ENCODE peak calls at places on chromosomes 7 and 10, in eight cellular contexts. B, Y, M, F, V, L, Q and Z are unnamed samples. For H3K4me1, the result is how much of the 10 kb centered on the place peaks cover.

GRCh38 chr10:91838199-91838598 is 40.0 kb downstream of the TNKS2 start:
- DNase-seq in B (no peak), Y (no peak), M (no peak), F (no peak), V (no peak), L (no peak), Q (no peak), Z (no peak)

GRCh38 chr10:45470098-45471012 is 96.3 kb downstream of the ALOX5 start:
- DNase-seq in B (no peak), Y (peak), M (no peak), F (peak), V (peak), L (peak), Q (peak), Z (no peak)

GRCh38 chr10:3119796-3120459 is 52.6 kb downstream of the PFKP start:
- DNase-seq in B (peak), Y (no peak), M (no peak), F (no peak), V (peak), L (peak), Q (peak), Z (no peak)

GRCh38 chr10:90969148-90969547 is 48.3 kb upstream of the ANKRD1 start:
- DNase-seq in B (no peak), Y (no peak), M (no peak), F (no peak), V (no peak), L (no peak), Q (peak), Z (no peak)

GRCh38 chr10:44981172-44982113 is 2.8 kb upstream of the DEPP1 start:
- DNase-seq in B (peak), Y (no peak), M (peak), F (peak), V (peak), L (no peak), Q (peak), Z (no peak)

GRCh38 chr10:30431435-30431911 is 2.5 kb upstream of the MAP3K8 start:
- DNase-seq in B (no peak), Y (no peak), M (no peak), F (no peak), V (no peak), L (no peak), Q (no peak), Z (no peak)

GRCh38 chr7:155794196-155794595 is 18.1 kb downstream of the SHH start:
- DNase-seq in B (peak), Y (no peak), M (no peak), F (no peak), V (no peak), L (no peak), Q (no peak), Z (no peak)

GRCh38 chr10:15370741-15371701 is at the start of gene FAM171A1:
- DNase-seq in B (peak), Y (peak), M (no peak), F (no peak), V (peak), L (peak), Q (peak), Z (no peak)

GRCh38 chr10:75034714-75035258 is 76.7 kb upstream of the SAMD8 start:
- DNase-seq in B (no peak), Y (no peak), M (no peak), F (no peak), V (no peak), L (no peak), Q (no peak), Z (no peak)

GRCh38 chr7:123190109-123190831 is 9.5 kb downstream of the SLC13A1 start:
- DNase-seq in B (no peak), Y (no peak), M (no peak), F (no peak), V (no peak), L (no peak), Q (no peak), Z (no peak)

GRCh38 chr10:97046426-97047072 is 139.2 kb downstream of the SLIT1 start:
- DNase-seq in B (peak), Y (no peak), M (no peak), F (no peak), V (no peak), L (no peak), Q (no peak), Z (no peak)

GRCh38 chr10:72274730-72275350 is 1.1 kb downstream of the DDIT4 start:
- DNase-seq in B (peak), Y (peak), M (no peak), F (peak), V (peak), L (peak), Q (peak), Z (no peak)

GRCh38 chr7:103540986-103541385 is 95.0 kb upstream of the SLC26A5 start:
- DNase-seq in B (peak), Y (no peak), M (no peak), F (peak), V (no peak), L (no peak), Q (no peak), Z (no peak)

GRCh38 chr7:7565746-7566650 is 686 bp upstream of the MIOS start:
- DNase-seq in B (no peak), Y (no peak), M (peak), F (no peak), V (no peak), L (peak), Q (no peak), Z (no peak)
- H3K4me1 ChIP-seq in B (under half), Y (under half), M (under half), F (under half), V (under half), L (under half), Q (under half), Z (under half)

GRCh38 chr10:102741848-102742247 is 1.9 kb upstream of the WBP1L start:
- DNase-seq in B (no peak), Y (no peak), M (no peak), F (peak), V (no peak), L (no peak), Q (no peak), Z (no peak)

GRCh38 chr10:102744374-102745051 is 765 bp downstream of the WBP1L start:
- DNase-seq in B (no peak), Y (peak), M (no peak), F (peak), V (no peak), L (peak), Q (peak), Z (no peak)

GRCh38 chr10:102743078-102743587 is 615 bp upstream of the WBP1L start:
- DNase-seq in B (no peak), Y (no peak), M (no peak), F (no peak), V (no peak), L (peak), Q (no peak), Z (no peak)

GRCh38 chr10:102743588-102744373 is at the start of gene WBP1L:
- DNase-seq in B (peak), Y (peak), M (peak), F (peak), V (peak), L (peak), Q (peak), Z (peak)

DNA sequence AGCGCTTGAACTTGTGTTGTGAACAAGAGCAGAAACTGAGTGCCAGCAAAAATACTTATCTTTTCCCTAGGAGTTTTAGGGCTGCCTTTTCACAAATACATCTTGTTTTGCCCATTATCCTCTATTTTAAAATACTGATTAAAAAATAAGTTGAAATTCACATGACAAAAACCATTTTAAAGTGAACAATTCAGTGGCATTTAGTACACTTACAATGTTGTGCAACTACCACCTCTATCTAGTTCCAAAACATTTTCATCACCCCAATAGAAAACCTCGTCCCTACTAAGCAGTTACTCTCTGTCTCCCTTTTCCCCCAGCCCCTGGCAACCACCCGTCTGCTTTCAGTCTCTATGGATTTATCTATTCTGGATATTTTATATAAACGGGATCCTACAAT is 1.4 kb downstream of the WBP1L start:
- DNase-seq in B (no peak), Y (no peak), M (no peak), F (no peak), V (no peak), L (no peak), Q (no peak), Z (no peak)
- H3K4me3 ChIP-seq in B (peak), Y (peak), M (peak), F (no peak), V (peak), L (peak), Q (no peak), Z (no peak)

DNA sequence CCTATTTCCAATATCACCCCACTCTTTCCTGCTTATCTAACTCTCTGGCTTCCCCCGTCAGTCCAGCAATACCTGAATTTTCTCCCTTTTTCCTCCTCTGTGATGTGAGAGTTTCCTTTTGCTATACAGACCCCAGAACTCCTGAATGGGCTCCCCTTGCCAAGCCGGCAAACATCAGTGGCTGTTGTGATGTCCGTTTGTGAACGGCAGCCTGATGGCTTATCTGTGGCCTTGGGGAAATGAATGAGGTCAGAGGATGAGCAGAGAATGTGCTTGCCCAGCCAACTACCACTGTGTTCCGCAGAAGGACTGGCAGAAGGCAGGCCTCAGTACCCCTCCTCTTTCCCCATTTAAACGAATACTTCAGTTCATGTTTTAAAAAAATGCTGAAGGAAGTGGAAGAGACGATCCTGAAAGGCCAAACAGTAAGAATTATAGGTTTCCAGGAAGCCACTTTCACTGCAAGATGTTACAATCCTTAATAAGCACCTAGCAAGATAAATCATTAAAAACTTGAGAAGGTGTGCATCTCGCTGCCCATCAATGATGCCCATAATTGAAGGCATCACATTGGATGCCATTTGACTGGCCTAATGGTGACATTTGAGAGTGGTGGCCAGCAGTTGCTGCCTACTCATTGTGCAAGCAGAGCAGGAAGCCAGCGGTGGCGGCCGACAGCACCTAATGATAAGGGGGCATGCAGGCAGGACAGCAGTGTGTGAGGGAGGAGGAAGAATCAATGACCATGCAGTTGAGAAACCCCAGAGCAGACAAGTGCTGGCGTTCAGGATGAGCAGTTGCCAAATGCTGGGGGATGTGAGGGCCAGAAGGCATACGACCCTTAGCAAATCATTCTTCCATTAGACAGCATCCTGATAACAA is 31.5 kb downstream of the SLC18A2 start:
- DNase-seq in B (no peak), Y (no peak), M (no peak), F (no peak), V (no peak), L (no peak), Q (no peak), Z (no peak)
- H3K4me1 ChIP-seq in B (under half), Y (under half), M (under half), F (under half), V (under half), L (under half), Q (under half), Z (under half)

GRCh38 chr7:114152314-114152938 is 233.6 kb upstream of the PPP1R3A start:
- DNase-seq in B (no peak), Y (no peak), M (no peak), F (no peak), V (no peak), L (peak), Q (no peak), Z (no peak)
- H3K4me3 ChIP-seq in B (no peak), Y (no peak), M (no peak), F (no peak), V (no peak), L (no peak), Q (no peak), Z (no peak)

GRCh38 chr7:80199072-80199471 is 64.4 kb downstream of the GNAI1 start:
- DNase-seq in B (no peak), Y (no peak), M (no peak), F (no peak), V (no peak), L (no peak), Q (no peak), Z (no peak)
- H3K4me1 ChIP-seq in B (under half), Y (under half), M (under half), F (under half), V (under half), L (under half), Q (under half), Z (under half)

GRCh38 chr10:62050627-62050924 is 149.1 kb downstream of the ARID5B start:
- DNase-seq in B (no peak), Y (no peak), M (no peak), F (no peak), V (no peak), L (no peak), Q (no peak), Z (no peak)
- H3K4me3 ChIP-seq in B (peak), Y (no peak), M (peak), F (no peak), V (no peak), L (peak), Q (no peak), Z (no peak)

DNA sequence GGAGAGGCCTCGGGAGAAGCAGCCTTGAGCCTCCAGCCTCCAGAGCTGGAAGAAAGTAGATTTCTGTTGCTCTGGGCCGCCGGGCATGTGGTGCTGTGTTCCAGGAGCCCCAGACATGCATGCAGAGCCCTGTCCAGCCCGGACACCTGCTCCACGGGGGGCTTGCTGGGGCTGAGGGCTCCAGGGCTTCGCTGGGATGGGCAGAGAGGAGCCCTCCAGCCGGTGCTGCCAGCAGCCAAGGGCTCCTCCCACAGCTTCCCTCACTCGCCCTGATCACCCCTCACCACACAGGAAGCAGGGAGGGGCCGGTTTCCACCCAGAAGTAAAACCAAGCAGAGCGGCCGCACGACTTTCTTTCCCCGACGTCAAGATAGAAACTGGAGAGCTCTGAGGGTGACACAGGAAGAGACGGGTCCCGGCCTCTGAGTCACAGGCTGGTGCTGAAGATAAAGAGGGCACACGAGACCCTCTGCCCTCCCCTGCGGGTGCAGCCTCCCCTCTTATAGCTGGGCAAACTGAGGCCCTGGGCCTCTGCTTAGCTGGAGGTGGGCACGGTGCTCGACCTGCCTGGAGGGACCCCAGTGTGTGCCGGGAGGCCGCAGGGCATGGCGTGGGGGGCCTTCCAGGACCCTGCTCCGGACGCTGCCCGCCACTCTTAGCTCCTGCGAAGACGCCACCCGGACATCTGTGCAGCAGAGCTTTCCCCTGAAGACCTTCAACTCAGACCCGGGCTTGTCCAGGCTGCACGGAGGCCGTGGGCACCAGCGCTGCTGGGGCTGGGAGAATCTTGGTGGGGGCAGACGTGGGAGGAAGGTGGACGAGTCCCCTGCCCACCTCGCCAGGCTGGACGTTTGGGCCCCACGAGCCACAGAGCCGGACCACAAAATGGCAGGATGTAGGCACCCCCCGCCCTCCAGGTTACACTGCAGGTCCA is 31.1 kb downstream of the ADAP1 start:
- DNase-seq in B (peak), Y (peak), M (no peak), F (no peak), V (peak), L (peak), Q (peak), Z (no peak)
- H3K4me1 ChIP-seq in B (under half), Y (half or more), M (under half), F (under half), V (under half), L (under half), Q (under half), Z (under half)

GRCh38 chr10:12606461-12606860 is 257.1 kb downstream of the CAMK1D start:
- DNase-seq in B (no peak), Y (no peak), M (no peak), F (no peak), V (no peak), L (no peak), Q (no peak), Z (no peak)
- H3K4me3 ChIP-seq in B (no peak), Y (peak), M (no peak), F (no peak), V (no peak), L (no peak), Q (no peak), Z (no peak)

DNA sequence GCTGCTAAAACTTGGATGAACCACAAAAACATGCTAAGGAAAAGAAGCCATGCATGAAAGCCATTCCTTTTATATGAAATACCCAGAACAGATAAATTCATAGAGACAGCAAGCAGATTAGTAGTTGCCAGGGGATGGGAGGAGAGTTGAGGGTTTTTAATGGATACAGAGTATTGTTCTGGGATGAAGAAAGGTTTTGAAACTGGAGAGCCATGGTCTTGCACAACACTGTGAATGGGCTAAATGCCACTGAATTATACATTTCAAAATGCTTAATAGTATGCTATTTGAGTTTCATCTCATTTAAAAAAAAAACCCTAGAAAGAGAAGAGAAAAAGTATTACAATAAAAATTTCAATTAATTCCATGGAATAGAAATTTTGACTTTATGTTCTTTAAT is 154.3 kb downstream of the GNAT3 start:
- DNase-seq in B (no peak), Y (no peak), M (no peak), F (no peak), V (peak), L (no peak), Q (no peak), Z (no peak)
- H3K4me1 ChIP-seq in B (under half), Y (under half), M (under half), F (under half), V (under half), L (under half), Q (under half), Z (under half)

GRCh38 chr10:5945561-5946418 is 31.6 kb downstream of the IL15RA start:
- DNase-seq in B (peak), Y (no peak), M (no peak), F (peak), V (peak), L (no peak), Q (peak), Z (no peak)
- H3K4me3 ChIP-seq in B (no peak), Y (no peak), M (no peak), F (no peak), V (no peak), L (no peak), Q (no peak), Z (no peak)